ENCODE peak calls at places on chromosomes 1 and 21, in eight cellular contexts. X is T-helper 2 cell, S is dermis blood vessel endothelial cell, A is astrocyte, P is NCI-H460, Z is T-helper 1 cell, Y is GM04503, I is left cardiac atrium. O is an unnamed sample.

GRCh38 chr21:36208326-36209013 is 51.8 kb downstream of the DOP1B start:
- DNase-seq in P (no peak), Z (no peak), X (no peak), I (no peak), Y (no peak), S (no peak), A (no peak), O (no peak)

GRCh38 chr1:43279666-43280065 is 5.7 kb downstream of the C1orf210 start:
- DNase-seq in I (no peak), P (no peak), Y (no peak), S (no peak), A (no peak), Z (no peak), X (no peak), O (no peak)

GRCh38 chr1:42926870-42927242 is 31.8 kb downstream of the SLC2A1 start:
- DNase-seq in A (no peak), S (no peak), X (no peak), I (no peak), Y (no peak), P (no peak), Z (no peak), O (no peak)

GRCh38 chr1:68826861-68827260 is 330.0 kb upstream of the DEPDC1 start:
- DNase-seq in X (no peak), Z (no peak), I (no peak), A (no peak), S (no peak), Y (no peak), P (no peak), O (peak; percentile 16)

GRCh38 chr1:191963286-191963685 is 195.0 kb upstream of the RGS18 start:
- DNase-seq in P (peak; percentile 14), S (no peak), Y (no peak), Z (no peak), A (peak; percentile 71), X (no peak), I (no peak), O (peak; percentile 8)

GRCh38 chr1:18849252-18849651 is 10.2 kb downstream of the TAS1R2 start:
- DNase-seq in P (no peak), S (no peak), Z (no peak), Y (no peak), X (no peak), A (no peak), I (no peak), O (no peak)

GRCh38 chr1:150973258-150973825 is 1.3 kb downstream of the CERS2 start:
- DNase-seq in A (no peak), S (no peak), I (peak; percentile 40), X (no peak), Y (no peak), P (no peak), Z (no peak), O (no peak)

GRCh38 chr1:161782886-161783285 is 16.8 kb downstream of the ATF6 start:
- DNase-seq in I (no peak), Z (no peak), S (no peak), Y (no peak), X (no peak), P (no peak), A (no peak), O (no peak)

GRCh38 chr1:235473808-235474207 is 30.4 kb downstream of the B3GALNT2 start:
- DNase-seq in I (no peak), Z (no peak), A (no peak), Y (no peak), X (no peak), S (no peak), P (no peak), O (no peak)

GRCh38 chr1:165129568-165130164 is 226.8 kb downstream of the LMX1A start:
- DNase-seq in Z (no peak), S (peak; percentile 47), Y (no peak), X (no peak), P (peak; percentile 76), I (peak; percentile 38), A (no peak), O (peak; percentile 47)

GRCh38 chr1:46087891-46088290 is 44.5 kb downstream of the PIK3R3 start:
- DNase-seq in S (no peak), X (no peak), Z (no peak), A (no peak), Y (no peak), P (no peak), I (no peak), O (no peak)

GRCh38 chr1:192739476-192740184 is 69.2 kb upstream of the RGS2 start:
- DNase-seq in P (no peak), Z (no peak), S (no peak), Y (no peak), A (no peak), I (no peak), X (no peak), O (no peak)

GRCh38 chr1:154755858-154756730 is 114.0 kb downstream of the KCNN3 start:
- DNase-seq in X (no peak), S (no peak), Y (peak; percentile 49), A (peak; percentile 44), Z (no peak), I (no peak), P (no peak), O (no peak)

GRCh38 chr1:113142791-113143190 is 69.8 kb downstream of the LRIG2 start:
- DNase-seq in S (peak; percentile 53), Y (peak; percentile 34), A (peak; percentile 82), I (no peak), P (no peak), Z (no peak), X (no peak), O (no peak)

GRCh38 chr1:6724517-6725141 is 23.0 kb upstream of the DNAJC11 start:
- DNase-seq in S (peak; percentile 75), Z (no peak), A (peak; percentile 86), I (no peak), Y (peak; percentile 81), P (no peak), X (no peak), O (peak; percentile 79)

GRCh38 chr1:227255086-227255732 is 63.1 kb downstream of the CDC42BPA start:
- DNase-seq in Z (no peak), X (no peak), A (no peak), I (no peak), Y (no peak), P (no peak), S (no peak), O (no peak)

GRCh38 chr1:234666761-234667160 is 56.8 kb upstream of the IRF2BP2 start:
- DNase-seq in S (no peak), X (no peak), Z (no peak), A (no peak), Y (no peak), I (no peak), P (no peak), O (no peak)

GRCh38 chr1:200367841-200368534 is 41.8 kb downstream of the ZNF281 start:
- DNase-seq in Y (peak; percentile 59), X (no peak), I (no peak), Z (no peak), P (no peak), S (no peak), A (peak; percentile 97), O (peak; percentile 46)

GRCh38 chr1:59150537-59151386 is 146.1 kb upstream of the FGGY start:
- DNase-seq in Y (peak; percentile 99), I (peak; percentile 86), S (peak; percentile 92), P (peak; percentile 31), A (peak; percentile 99), X (no peak), Z (no peak), O (peak; percentile 99)

GRCh38 chr1:218273757-218274505 is 11.2 kb upstream of the RRP15 start:
- DNase-seq in P (no peak), S (no peak), Z (no peak), I (no peak), A (no peak), Y (no peak), X (no peak), O (no peak)

O was measured in renal cortical epithelial cell.